ENCODE peak calls at places on chromosome 7, in seven cellular contexts. B, J, A, M, H, V and S are unnamed samples.

GRCh38 chr7:27636326-27637006 is 26.2 kb downstream of the HIBADH start:
- DNase-seq in B (no peak), J (no peak), A (no peak), M (no peak), H (no peak), V (no peak), S (no peak)

GRCh38 chr7:131538791-131539179 is 17.6 kb downstream of the PODXL start:
- DNase-seq in B (no peak), J (no peak), A (no peak), M (no peak), H (no peak), V (no peak), S (no peak)

GRCh38 chr7:21903074-21903786 is 42.5 kb downstream of the CDCA7L start:
- DNase-seq in B (no peak), J (no peak), A (no peak), M (no peak), H (no peak), V (no peak), S (no peak)

GRCh38 chr7:44044315-44045225 is at the start of gene DBNL:
- DNase-seq in B (peak), J (peak), A (peak), M (peak), H (peak), V (peak), S (peak)

GRCh38 chr7:158649279-158649678 is 55.3 kb downstream of the NCAPG2 start:
- DNase-seq in B (no peak), J (no peak), A (no peak), M (no peak), H (peak), V (peak), S (no peak)

GRCh38 chr7:130998993-130999602 is 265.1 kb upstream of the KLF14 start:
- DNase-seq in B (no peak), J (no peak), A (no peak), M (no peak), H (peak), V (no peak), S (no peak)

GRCh38 chr7:51340029-51340838 is 23.6 kb upstream of the COBL start:
- DNase-seq in B (no peak), J (no peak), A (no peak), M (no peak), H (peak), V (no peak), S (no peak)

GRCh38 chr7:28698744-28699291 is 259.3 kb downstream of the TRIL start:
- DNase-seq in B (no peak), J (no peak), A (no peak), M (no peak), H (no peak), V (no peak), S (no peak)

GRCh38 chr7:33243319-33243881 is 114.0 kb downstream of the BBS9 start:
- DNase-seq in B (no peak), J (peak), A (no peak), M (no peak), H (peak), V (no peak), S (no peak)